ENCODE peak calls at places on chromosomes 13 and 19, in four cellular contexts. G, M, J and A are unnamed samples.

GRCh38 chr13:78137404-78138142 is 218.9 kb upstream of the EDNRB start:
- DNase-seq in M (no peak), G (no peak), J (peak), A (no peak)

GRCh38 chr19:47225746-47226425 is 5.1 kb downstream of the BBC3 start:
- DNase-seq in G (peak), M (peak), J (no peak), A (peak)

GRCh38 chr13:108551674-108552073 is 77.7 kb upstream of the MYO16 start:
- DNase-seq in M (no peak), J (no peak), G (no peak), A (no peak)

GRCh38 chr19:30215248-30215647 is 156.9 kb upstream of the ZNF536 start:
- DNase-seq in M (no peak), J (no peak), G (no peak), A (no peak)

GRCh38 chr19:17328517-17329060 is 6.1 kb downstream of the ANO8 start:
- DNase-seq in G (no peak), M (no peak), J (no peak), A (no peak)

GRCh38 chr19:4390017-4390861 is 10.1 kb downstream of the SH3GL1 start:
- DNase-seq in M (peak), G (peak), J (peak), A (peak)

GRCh38 chr19:55986487-55986886 is at the start of gene NLRP5:
- DNase-seq in G (no peak), J (no peak), M (no peak), A (no peak)

GRCh38 chr13:110811008-110811720 is 97.7 kb downstream of the ING1 start:
- DNase-seq in M (no peak), J (no peak), G (no peak), A (no peak)

GRCh38 chr19:7550987-7551761 is 15.7 kb downstream of the PNPLA6 start:
- DNase-seq in G (peak), M (peak), J (peak), A (no peak)

GRCh38 chr13:57633141-57633949 is 1.8 kb downstream of the PCDH17 start:
- DNase-seq in M (peak), J (no peak), G (peak), A (peak)

GRCh38 chr13:44050450-44051063 is 170.9 kb downstream of the LACC1 start:
- DNase-seq in J (no peak), M (no peak), G (no peak), A (no peak)

GRCh38 chr13:21008026-21008425 is 53.4 kb downstream of the LATS2 start:
- DNase-seq in J (no peak), M (no peak), G (no peak), A (no peak)

GRCh38 chr13:73665279-73665678 is 468.9 kb downstream of the KLF12 start:
- DNase-seq in M (no peak), J (no peak), G (no peak), A (no peak)

GRCh38 chr19:12938536-12939291 is at the start of gene CALR:
- DNase-seq in G (peak), M (no peak), J (no peak), A (no peak)

GRCh38 chr19:33727331-33728028 is 69.2 kb upstream of the KCTD15 start:
- DNase-seq in J (no peak), M (no peak), G (no peak), A (peak)

DNA sequence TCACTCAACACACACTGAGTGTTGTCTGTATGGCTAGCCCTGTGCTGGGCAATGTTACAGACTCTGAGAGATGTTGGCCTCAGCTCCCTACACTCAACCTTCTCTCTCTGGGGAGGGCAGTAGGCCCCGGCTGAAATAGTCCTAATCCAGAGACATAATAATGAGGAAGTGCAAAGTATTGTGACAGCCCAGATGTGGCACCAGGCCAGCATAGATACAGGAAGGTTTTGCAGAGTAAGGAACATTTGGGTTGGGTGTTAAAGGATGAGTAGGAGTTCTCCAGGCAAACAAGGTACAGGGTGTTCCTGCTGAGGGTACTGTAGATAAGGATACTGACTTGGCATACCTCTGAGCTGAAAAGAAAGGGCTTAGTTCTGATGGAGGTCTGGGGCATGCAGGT is 2.4 kb downstream of the LIN7B start:
- DNase-seq in M (peak), G (no peak), J (no peak), A (no peak)
- TF ChIP-seq POLR2A in M (no peak), G (no peak), J (no peak), A (no peak)

GRCh38 chr19:40862785-40863184 is 12.5 kb upstream of the CYP2A6 start:
- DNase-seq in G (no peak), J (no peak), M (no peak), A (no peak)
- H3K27ac ChIP-seq in G (no peak), J (no peak), M (no peak), A (no peak)

GRCh38 chr19:2739602-2740313 is at the start of gene SLC39A3:
- DNase-seq in M (peak), G (peak), J (peak), A (peak)
- TF ChIP-seq POLR2AphosphoS5 in M (no peak), G (peak), J (no peak), A (peak)

GRCh38 chr19:11849264-11849615 is 714 bp downstream of the ZNF439 start:
- DNase-seq in J (no peak), G (no peak), M (no peak), A (no peak)
- TF ChIP-seq POLR2A in J (no peak), G (no peak), M (no peak), A (no peak)